ENCODE peak calls at places on chromosomes 2 and 18, in eight cellular contexts. H is GM12891; D is dermis blood vessel endothelial cell; I is pulmonary artery endothelial cell; W is activated naive CD8-positive, alpha-beta T cell treated with anti-CD3 and anti-CD28 coated beads for 36 hours; R is activated T-helper 1 cell treated with Interleukin-2 at 50 U/mL for 16 hours; V is upper lobe of right lung; M is substantia nigra. B is an unnamed sample.

GRCh38 chr2:150410809-150411208 is 76.7 kb downstream of the RND3 start:
- DNase-seq in H (no peak), D (peak; percentile 84), I (peak; percentile 89), W (no peak), R (no peak), V (no peak), M (no peak), B (no peak)

GRCh38 chr2:19355931-19356544 is 2.4 kb downstream of the OSR1 start:
- DNase-seq in H (no peak), D (no peak), I (no peak), W (no peak), R (no peak), V (no peak), M (no peak), B (no peak)

GRCh38 chr18:10744653-10745052 is 218.8 kb downstream of the NAPG start:
- DNase-seq in H (no peak), D (no peak), I (no peak), W (no peak), R (no peak), V (no peak), M (no peak), B (no peak)

GRCh38 chr2:177314722-177315264 is 50.3 kb upstream of the NFE2L2 start:
- DNase-seq in H (no peak), D (no peak), I (no peak), W (no peak), R (no peak), V (no peak), M (no peak), B (no peak)

GRCh38 chr2:170744248-170745002 is 25.8 kb upstream of the ERICH2 start:
- DNase-seq in H (no peak), D (no peak), I (no peak), W (no peak), R (no peak), V (peak; percentile 71), M (no peak), B (no peak)

GRCh38 chr2:170928036-170928823 is 823 bp upstream of the GORASP2 start:
- DNase-seq in H (no peak), D (peak; percentile 5), I (no peak), W (no peak), R (no peak), V (no peak), M (no peak), B (no peak)

GRCh38 chr2:232075859-232076258 is 114.3 kb downstream of the DIS3L2 start:
- DNase-seq in H (no peak), D (no peak), I (no peak), W (no peak), R (no peak), V (no peak), M (no peak), B (no peak)

GRCh38 chr2:43075906-43076585 is 150.4 kb downstream of the ZFP36L2 start:
- DNase-seq in H (no peak), D (peak; percentile 68), I (no peak), W (no peak), R (no peak), V (no peak), M (no peak), B (no peak)

GRCh38 chr2:14634223-14634884 is 1.8 kb downstream of the LRATD1 start:
- DNase-seq in H (no peak), D (peak; percentile 88), I (peak; percentile 10), W (no peak), R (no peak), V (peak; percentile 93), M (no peak), B (peak; percentile 94)

GRCh38 chr2:6368271-6368670 is 497.4 kb downstream of the CMPK2 start:
- DNase-seq in H (no peak), D (no peak), I (no peak), W (no peak), R (no peak), V (no peak), M (no peak), B (no peak)

GRCh38 chr2:140863713-140864112 is 1267.1 kb downstream of the LRP1B start:
- DNase-seq in H (no peak), D (peak; percentile 64), I (peak; percentile 7), W (no peak), R (no peak), V (no peak), M (no peak), B (no peak)

GRCh38 chr18:32549248-32549842 is 78.7 kb upstream of the GAREM1 start:
- DNase-seq in H (peak; percentile 13), D (peak; percentile 68), I (peak; percentile 4), W (peak; percentile 38), R (peak; percentile 2), V (no peak), M (peak; percentile 10), B (peak; percentile 71)

GRCh38 chr18:49563130-49563540 is 1.3 kb downstream of the LIPG start:
- DNase-seq in H (no peak), D (peak; percentile 37), I (no peak), W (no peak), R (no peak), V (no peak), M (no peak), B (no peak)

GRCh38 chr2:58633576-58634365 is 392.6 kb upstream of the FANCL start:
- DNase-seq in H (no peak), D (peak; percentile 84), I (peak; percentile 72), W (no peak), R (no peak), V (no peak), M (no peak), B (no peak)

GRCh38 chr2:237754182-237754581 is 44.4 kb upstream of the RBM44 start:
- DNase-seq in H (no peak), D (no peak), I (no peak), W (no peak), R (no peak), V (no peak), M (no peak), B (no peak)

GRCh38 chr2:227613272-227613660 is 1.4 kb downstream of the SCYGR3 start:
- DNase-seq in H (no peak), D (no peak), I (no peak), W (no peak), R (no peak), V (no peak), M (no peak), B (no peak)

GRCh38 chr2:229118947-229119346 is 152.1 kb downstream of the PID1 start:
- DNase-seq in H (no peak), D (no peak), I (no peak), W (no peak), R (no peak), V (no peak), M (no peak), B (no peak)

B was measured in glutamatergic neuron.